ENCODE peak calls at places on chromosomes 2 and 18, in five cellular contexts. T is heart left ventricle; S is fibroblast of lung; B is esophagus squamous epithelium; G is CD4-positive, CD25-positive, alpha-beta regulatory T cell. X is an unnamed sample.

GRCh38 chr2:225429718-225430117 is 30.2 kb downstream of the NYAP2 start:
- DNase-seq in T (no peak), S (peak; percentile 9), B (no peak), G (no peak), X (no peak)

GRCh38 chr2:69253893-69254292 is 133.1 kb downstream of the GFPT1 start:
- DNase-seq in T (no peak), S (peak; percentile 97), B (no peak), G (no peak), X (no peak)

GRCh38 chr18:29164020-29164706 is 987.2 kb upstream of the CDH2 start:
- DNase-seq in T (no peak), S (peak; percentile 93), B (no peak), G (no peak), X (no peak)

GRCh38 chr2:206276169-206276927 is 1.9 kb downstream of the ZDBF2 start:
- DNase-seq in T (no peak), S (no peak), B (no peak), G (no peak), X (peak; percentile 37)

GRCh38 chr2:159516241-159516758 is 100.0 kb downstream of the BAZ2B start:
- DNase-seq in T (no peak), S (peak; percentile 42), B (no peak), G (peak; percentile 81), X (no peak)

GRCh38 chr18:34639662-34640061 is 70.4 kb upstream of the DTNA start:
- DNase-seq in T (no peak), S (no peak), B (no peak), G (no peak), X (no peak)

GRCh38 chr2:173589604-173590277 is 235.1 kb downstream of the CDCA7 start:
- DNase-seq in T (no peak), S (no peak), B (no peak), G (no peak), X (no peak)

GRCh38 chr2:199484927-199485326 is 27.2 kb upstream of the SATB2 start:
- DNase-seq in T (no peak), S (no peak), B (no peak), G (no peak), X (peak; percentile 17)

GRCh38 chr2:172929644-172930043 is 146.0 kb upstream of the MAP3K20 start:
- DNase-seq in T (no peak), S (no peak), B (no peak), G (no peak), X (no peak)

GRCh38 chr2:216118474-216118873 is 9.3 kb downstream of the XRCC5 start:
- DNase-seq in T (no peak), S (peak; percentile 60), B (no peak), G (no peak), X (no peak)

GRCh38 chr2:207502199-207502598 is 27.6 kb upstream of the CREB1 start:
- DNase-seq in T (no peak), S (no peak), B (no peak), G (no peak), X (no peak)

GRCh38 chr2:234828382-234829073 is 123.3 kb upstream of the SH3BP4 start:
- DNase-seq in T (no peak), S (no peak), B (no peak), G (no peak), X (no peak)

GRCh38 chr2:12303181-12304030 is 413.3 kb upstream of the TRIB2 start:
- DNase-seq in T (no peak), S (peak; percentile 99), B (no peak), G (no peak), X (no peak)

GRCh38 chr2:220893411-220893810 is 678.7 kb downstream of the EPHA4 start:
- DNase-seq in T (no peak), S (no peak), B (no peak), G (no peak), X (no peak)

GRCh38 chr2:197141669-197142068 is 168.9 kb downstream of the ANKRD44 start:
- DNase-seq in T (no peak), S (no peak), B (no peak), G (peak; percentile 32), X (no peak)

GRCh38 chr18:4691836-4692235 is 236.7 kb upstream of the DLGAP1 start:
- DNase-seq in T (no peak), S (no peak), B (no peak), G (no peak), X (no peak)

GRCh38 chr2:148935791-148936190 is 60.8 kb downstream of the KIF5C start:
- DNase-seq in T (no peak), S (no peak), B (no peak), G (no peak), X (no peak)

GRCh38 chr2:189232759-189233406 is 53.3 kb upstream of the COL5A2 start:
- DNase-seq in T (no peak), S (no peak), B (no peak), G (peak; percentile 20), X (no peak)

GRCh38 chr2:239963646-239964205 is 61.4 kb downstream of the NDUFA10 start:
- DNase-seq in T (peak; percentile 42), S (no peak), B (no peak), G (no peak), X (no peak)
- H3K36me3 ChIP-seq in T (peaks cover 3% of the 10 kb centered on the region), S (peaks cover 10% of the 10 kb centered on the region), B (peaks cover 9% of the 10 kb centered on the region), G (peaks cover 60% of the 10 kb centered on the region), X (peaks cover 25% of the 10 kb centered on the region)

GRCh38 chr2:240199133-240199870 is 58.8 kb upstream of the OTOS start:
- DNase-seq in T (peak; percentile 49), S (no peak), B (no peak), G (no peak), X (peak; percentile 3)
- H3K27me3 ChIP-seq in T (no peaks in the 10 kb centered on the region), S (peaks cover 16% of the 10 kb centered on the region), B (no peaks in the 10 kb centered on the region), G (no peaks in the 10 kb centered on the region), X (peaks cover 20% of the 10 kb centered on the region)

GRCh38 chr2:230761704-230762103 is 49.1 kb downstream of the CAB39 start:
- DNase-seq in T (no peak), S (no peak), B (no peak), G (no peak), X (no peak)

GRCh38 chr2:230757476-230757875 is 44.8 kb downstream of the CAB39 start:
- DNase-seq in T (no peak), S (peak; percentile 50), B (no peak), G (no peak), X (no peak)

GRCh38 chr2:230759481-230760191 is 47.0 kb downstream of the CAB39 start:
- DNase-seq in T (no peak), S (peak; percentile 34), B (no peak), G (no peak), X (no peak)

GRCh38 chr2:230762317-230762896 is 49.8 kb downstream of the CAB39 start:
- DNase-seq in T (no peak), S (peak; percentile 37), B (no peak), G (peak; percentile 44), X (peak; percentile 32)

GRCh38 chr2:230758566-230759480 is 46.2 kb downstream of the CAB39 start:
- DNase-seq in T (no peak), S (peak; percentile 96), B (no peak), G (no peak), X (no peak)
- H3K4me3 ChIP-seq in T (no peak overlapping the region), S (no peak overlapping the region), B (no peak overlapping the region), G (no peak overlapping the region), X (no peak overlapping the region)

GRCh38 chr18:27749189-27749588 is 427.7 kb downstream of the CDH2 start:
- DNase-seq in T (no peak), S (no peak), B (no peak), G (no peak), X (no peak)
- H3K36me3 ChIP-seq in T (no peaks in the 10 kb centered on the region), S (no peaks in the 10 kb centered on the region), B (no peaks in the 10 kb centered on the region), G (no peaks in the 10 kb centered on the region), X (no peaks in the 10 kb centered on the region)

GRCh38 chr2:240327566-240327965 is 107.9 kb upstream of the GPC1 start:
- DNase-seq in T (no peak), S (no peak), B (no peak), G (no peak), X (no peak)
- H3K27me3 ChIP-seq in T (no peaks in the 10 kb centered on the region), S (peaks cover 2% of the 10 kb centered on the region), B (no peaks in the 10 kb centered on the region), G (no peaks in the 10 kb centered on the region), X (no peaks in the 10 kb centered on the region)

GRCh38 chr2:24894750-24895149 is 25.3 kb downstream of the ADCY3 start:
- DNase-seq in T (no peak), S (no peak), B (no peak), G (no peak), X (no peak)
- H3K4me3 ChIP-seq in T (no peak overlapping the region), S (no peak overlapping the region), B (no peak overlapping the region), G (no peak overlapping the region), X (no peak overlapping the region)

DNA sequence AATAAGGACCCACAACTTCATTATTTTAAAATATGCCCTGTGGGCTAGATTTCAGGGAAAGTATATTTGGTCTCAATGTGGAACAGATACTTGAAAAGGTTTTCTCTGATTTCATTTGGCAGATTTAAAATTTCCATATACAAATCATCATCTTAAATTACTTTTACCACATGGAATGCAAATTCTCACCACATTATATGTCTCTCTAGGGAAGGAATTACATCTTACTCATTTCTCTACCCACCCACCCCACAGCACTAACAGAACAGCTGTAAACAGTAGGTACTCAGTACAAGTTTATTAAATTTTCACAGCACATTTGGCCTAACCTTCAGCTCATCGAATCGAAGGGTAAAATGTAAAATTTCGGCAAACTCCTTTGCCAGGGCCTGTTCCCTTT is 104.0 kb downstream of the CYRIA start:
- DNase-seq in T (no peak), S (no peak), B (no peak), G (no peak), X (no peak)
- H3K36me3 ChIP-seq in T (peaks cover 6% of the 10 kb centered on the region), S (no peaks in the 10 kb centered on the region), B (no peaks in the 10 kb centered on the region), G (no peaks in the 10 kb centered on the region), X (no peaks in the 10 kb centered on the region)

X was measured in HAP-1.